ENCODE peak calls at places on chromosomes 5 and 9, in nine cellular contexts. P is stomach, U is SK-N-MC, F is SK-N-SH, R is GM23338, G is transverse colon, V is prostate gland, C is GM12891, Y is endothelial cell of umbilical vein. T is an unnamed sample.

GRCh38 chr5:124906339-124907097 is 160.1 kb upstream of the ZNF608 start:
- DNase-seq in R (peak), Y (peak), U (no peak), F (peak), V (peak), C (no peak), G (peak), P (peak), T (no peak)

GRCh38 chr5:132221781-132222648 is 5.6 kb downstream of the P4HA2 start:
- DNase-seq in G (peak), C (no peak), U (no peak), Y (peak), F (no peak), V (peak), P (no peak), R (no peak), T (no peak)

GRCh38 chr5:151892393-151892792 is 32.3 kb downstream of the GLRA1 start:
- DNase-seq in Y (no peak), R (no peak), P (no peak), V (no peak), U (no peak), C (no peak), G (no peak), F (no peak), T (no peak)

GRCh38 chr9:99430301-99430700 is 208.2 kb downstream of the SEC61B start:
- DNase-seq in U (no peak), G (no peak), Y (no peak), C (no peak), R (no peak), V (no peak), F (no peak), P (no peak), T (no peak)

GRCh38 chr5:54764102-54764501 is 221.3 kb downstream of the ESM1 start:
- DNase-seq in U (no peak), Y (no peak), V (no peak), P (no peak), C (no peak), G (no peak), F (no peak), R (no peak), T (no peak)

GRCh38 chr5:95283761-95284511 is 958 bp downstream of the MCTP1 start:
- DNase-seq in Y (peak), V (no peak), R (peak), C (peak), P (peak), F (peak), U (no peak), G (peak), T (no peak)

GRCh38 chr5:130032807-130033206 is 128.5 kb downstream of the CHSY3 start:
- DNase-seq in P (no peak), F (no peak), V (no peak), G (no peak), C (no peak), R (no peak), Y (no peak), U (no peak), T (no peak)

GRCh38 chr9:72972636-72973035 is 19.8 kb upstream of the ALDH1A1 start:
- DNase-seq in G (no peak), P (no peak), V (no peak), R (no peak), Y (no peak), C (no peak), U (no peak), F (no peak), T (no peak)

GRCh38 chr9:85577353-85577952 is 164.3 kb downstream of the AGTPBP1 start:
- DNase-seq in C (no peak), F (no peak), P (no peak), V (no peak), Y (no peak), U (no peak), R (no peak), G (no peak), T (no peak)

GRCh38 chr5:126947146-126948010 is 83.0 kb downstream of the MARCHF3 start:
- DNase-seq in G (no peak), V (no peak), U (no peak), C (no peak), Y (no peak), F (no peak), R (no peak), P (no peak), T (no peak)

GRCh38 chr5:101045689-101046088 is 142.6 kb upstream of the ST8SIA4 start:
- DNase-seq in R (no peak), Y (peak), G (no peak), C (no peak), P (no peak), U (no peak), F (no peak), V (no peak), T (peak)

GRCh38 chr5:140221697-140222223 is 46.8 kb downstream of the CYSTM1 start:
- DNase-seq in F (no peak), G (no peak), U (no peak), V (no peak), R (no peak), C (no peak), Y (peak), P (no peak), T (peak)

GRCh38 chr9:38372685-38373619 is 19.6 kb upstream of the ALDH1B1 start:
- DNase-seq in F (peak), V (no peak), C (no peak), U (no peak), Y (no peak), R (no peak), P (no peak), G (no peak), T (no peak)

GRCh38 chr5:35026280-35026840 is 21.4 kb downstream of the AGXT2 start:
- DNase-seq in Y (no peak), U (no peak), F (no peak), P (no peak), C (no peak), V (no peak), R (no peak), G (no peak), T (no peak)

GRCh38 chr5:180901204-180902009 is 2.4 kb downstream of the BTNL8 start:
- DNase-seq in P (no peak), V (no peak), U (no peak), C (no peak), Y (no peak), F (no peak), G (no peak), R (no peak), T (no peak)

GRCh38 chr5:1523793-1524480 is at the start of gene LPCAT1:
- DNase-seq in Y (peak), G (peak), C (peak), P (peak), R (peak), V (peak), U (no peak), F (peak), T (no peak)
- TF ChIP-seq POLR2AphosphoS5 in Y (no peak), G (no peak), C (peak), P (peak), R (peak), V (peak), U (no peak), F (no peak), T (peak)

DNA sequence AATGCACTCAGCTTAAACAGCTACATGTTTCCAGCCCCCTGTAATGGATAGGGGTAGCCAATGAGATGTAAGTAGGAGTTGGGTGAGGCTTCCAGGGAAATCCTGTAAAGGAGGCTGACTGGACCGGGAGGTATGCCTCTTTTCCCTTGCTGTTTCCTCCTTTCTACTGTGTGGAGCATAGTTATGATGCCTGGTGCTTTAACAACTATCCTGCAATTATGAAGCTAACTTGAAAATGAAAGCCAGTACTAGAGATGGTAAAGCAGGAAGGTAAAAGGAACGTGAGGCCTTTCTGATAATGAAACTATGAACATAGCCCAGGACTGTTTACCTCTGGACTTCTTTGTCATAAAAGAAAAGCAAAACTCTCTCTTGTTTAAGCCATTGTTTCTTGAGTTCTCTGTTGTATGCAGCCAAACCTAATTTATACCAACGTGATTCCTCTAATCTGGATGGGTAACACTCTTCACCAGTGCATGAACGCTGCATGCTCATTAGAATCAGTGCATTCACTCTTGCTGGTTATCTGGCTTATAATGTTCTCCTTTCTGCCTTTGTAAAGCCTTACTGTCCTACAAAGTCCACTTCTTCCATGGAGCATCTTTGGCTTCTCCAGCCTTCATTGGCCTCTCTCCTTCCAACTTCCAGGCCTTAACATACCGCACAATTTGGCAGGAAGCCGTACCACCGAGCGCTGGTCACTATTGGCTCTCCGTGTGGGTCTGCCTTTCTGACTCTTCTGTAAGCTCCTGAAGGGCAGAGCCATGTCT is 8.3 kb upstream of the ARHGEF28 start:
- DNase-seq in F (no peak), R (no peak), C (no peak), V (no peak), P (peak), U (no peak), G (no peak), Y (peak), T (no peak)
- TF ChIP-seq POLR2AphosphoS5 in F (no peak), R (no peak), C (no peak), V (no peak), P (peak), U (no peak), G (no peak), Y (no peak), T (no peak)

GRCh38 chr5:143554194-143554717 is 150.8 kb upstream of the NR3C1 start:
- DNase-seq in G (no peak), R (no peak), V (no peak), F (no peak), P (no peak), C (no peak), Y (no peak), U (no peak), T (no peak)

GRCh38 chr5:143554918-143555477 is 151.5 kb upstream of the NR3C1 start:
- DNase-seq in F (no peak), Y (no peak), R (no peak), P (no peak), C (no peak), U (no peak), V (no peak), G (no peak), T (no peak)

GRCh38 chr5:143559586-143559985 is 156.1 kb upstream of the NR3C1 start:
- DNase-seq in G (no peak), U (no peak), C (no peak), F (no peak), V (no peak), Y (no peak), R (no peak), P (no peak), T (no peak)

GRCh38 chr5:143557992-143558506 is 154.6 kb upstream of the NR3C1 start:
- DNase-seq in Y (no peak), R (no peak), G (no peak), C (no peak), U (no peak), P (no peak), F (no peak), V (no peak), T (no peak)

GRCh38 chr5:143557061-143557818 is 153.8 kb upstream of the NR3C1 start:
- DNase-seq in V (no peak), C (no peak), Y (no peak), U (no peak), G (no peak), R (no peak), F (no peak), P (no peak), T (no peak)
- TF ChIP-seq POLR2AphosphoS5 in V (no peak), C (no peak), Y (no peak), U (no peak), G (no peak), R (no peak), F (no peak), P (no peak), T (no peak)

GRCh38 chr5:76870046-76870445 is 20.2 kb downstream of the S100Z start:
- DNase-seq in U (no peak), C (no peak), P (no peak), R (peak), Y (no peak), V (no peak), F (no peak), G (no peak), T (no peak)

GRCh38 chr5:76874088-76874581 is 24.3 kb downstream of the S100Z start:
- DNase-seq in R (no peak), Y (no peak), F (no peak), V (no peak), C (no peak), G (no peak), P (no peak), U (no peak), T (no peak)
- TF ChIP-seq POLR2AphosphoS5 in R (no peak), Y (no peak), F (no peak), V (no peak), C (no peak), G (no peak), P (no peak), U (no peak), T (no peak)

GRCh38 chr9:125233678-125234077 is 7.5 kb downstream of the HSPA5 start:
- DNase-seq in F (no peak), U (no peak), G (no peak), V (no peak), C (no peak), R (no peak), P (no peak), Y (peak), T (no peak)
- TF ChIP-seq POLR2AphosphoS5 in F (peak), U (no peak), G (peak), V (no peak), C (no peak), R (no peak), P (peak), Y (peak), T (no peak)

GRCh38 chr9:114250235-114250568 is 72.7 kb upstream of the ORM1 start:
- DNase-seq in F (peak), P (peak), Y (no peak), U (no peak), C (no peak), R (no peak), G (peak), V (peak), T (no peak)
- TF ChIP-seq POLR2AphosphoS5 in F (peak), P (peak), Y (no peak), U (no peak), C (no peak), R (no peak), G (no peak), V (peak), T (no peak)

GRCh38 chr5:98570661-98571181 is 202.7 kb upstream of the RGMB start:
- DNase-seq in P (no peak), G (no peak), F (no peak), V (no peak), R (no peak), U (no peak), Y (peak), C (no peak), T (no peak)

GRCh38 chr5:98569288-98569687 is 204.2 kb upstream of the RGMB start:
- DNase-seq in U (no peak), P (no peak), R (no peak), V (no peak), G (no peak), C (no peak), F (no peak), Y (no peak), T (no peak)

GRCh38 chr5:98570010-98570409 is 203.5 kb upstream of the RGMB start:
- DNase-seq in G (no peak), F (no peak), P (no peak), C (no peak), V (no peak), U (no peak), Y (peak), R (no peak), T (no peak)

GRCh38 chr5:98564836-98565235 is 208.6 kb upstream of the RGMB start:
- DNase-seq in V (no peak), P (no peak), U (no peak), G (no peak), R (no peak), Y (no peak), C (no peak), F (no peak), T (no peak)

GRCh38 chr5:98568336-98568735 is 205.1 kb upstream of the RGMB start:
- DNase-seq in U (no peak), P (no peak), G (no peak), R (no peak), F (no peak), V (no peak), C (no peak), Y (no peak), T (no peak)
- TF ChIP-seq POLR2AphosphoS5 in U (no peak), P (no peak), G (no peak), R (no peak), F (no peak), V (no peak), C (no peak), Y (no peak), T (no peak)

GRCh38 chr5:179700401-179700918 is 1.7 kb downstream of the CANX start:
- DNase-seq in Y (peak), F (no peak), V (no peak), R (peak), G (no peak), P (no peak), U (no peak), C (no peak), T (no peak)
- TF ChIP-seq POLR2AphosphoS5 in Y (no peak), F (no peak), V (no peak), R (no peak), G (no peak), P (no peak), U (no peak), C (no peak), T (no peak)